ENCODE peak calls at places on chromosomes 6 and 20, in eight cellular contexts. L is neural crest cell, S is stomach, U is astrocyte of the spinal cord, G is foreskin fibroblast, Z is lower lobe of right lung, B is H9, I is GM12865. R is an unnamed sample.
A peak's percentile ranks its signal among the peaks of the same experiment; 100 is the strongest.

GRCh38 chr6:107756661-107757060 is 67.5 kb downstream of the SCML4 start:
- DNase-seq in U (no peak), Z (no peak), G (no peak), S (no peak), I (no peak), L (no peak), B (no peak), R (no peak)

GRCh38 chr6:33195304-33196022 is 3.2 kb upstream of the COL11A2 start:
- DNase-seq in Z (no peak), L (no peak), U (no peak), G (no peak), B (no peak), I (no peak), S (no peak), R (no peak)

GRCh38 chr6:112096901-112097300 is 9.5 kb downstream of the FAM229B start:
- DNase-seq in L (no peak), B (no peak), S (no peak), G (no peak), Z (no peak), I (no peak), U (no peak), R (no peak)

GRCh38 chr6:149414009-149414408 is 13.9 kb downstream of the SUMO4 start:
- DNase-seq in S (no peak), L (no peak), I (no peak), B (no peak), G (no peak), U (no peak), Z (no peak), R (no peak)

GRCh38 chr6:109024784-109025183 is 69.9 kb downstream of the SESN1 start:
- DNase-seq in Z (no peak), S (no peak), L (peak; percentile 2), B (peak; percentile 49), G (no peak), U (no peak), I (no peak), R (no peak)

GRCh38 chr6:41159415-41160082 is 3.4 kb downstream of the TREM2 start:
- DNase-seq in B (no peak), Z (no peak), U (no peak), I (no peak), G (no peak), L (no peak), S (no peak), R (peak; percentile 66)

GRCh38 chr6:81937296-81937937 is 184.9 kb upstream of the TENT5A start:
- DNase-seq in B (no peak), Z (no peak), L (no peak), S (no peak), I (no peak), U (peak; percentile 61), G (peak; percentile 72), R (no peak)

GRCh38 chr6:63510353-63510686 is 62.0 kb upstream of the LOC128125822 start:
- DNase-seq in G (no peak), Z (no peak), L (no peak), I (no peak), U (no peak), S (no peak), B (no peak), R (no peak)

GRCh38 chr6:65229768-65230167 is 477.3 kb downstream of the EYS start:
- DNase-seq in G (no peak), L (no peak), I (no peak), U (peak; percentile 30), Z (no peak), B (no peak), S (no peak), R (no peak)

GRCh38 chr20:12947691-12948090 is 61.1 kb upstream of the SPTLC3 start:
- DNase-seq in B (no peak), G (no peak), I (no peak), L (no peak), S (no peak), U (no peak), Z (no peak), R (no peak)

GRCh38 chr6:14294270-14294951 is 176.8 kb downstream of the CD83 start:
- DNase-seq in G (no peak), Z (peak; percentile 76), L (no peak), U (no peak), B (no peak), I (no peak), S (no peak), R (no peak)
- TF ChIP-seq CTCF in G (no peak), Z (no peak), L (no peak), U (no peak), B (no peak), I (no peak), S (no peak), R (no peak)

DNA sequence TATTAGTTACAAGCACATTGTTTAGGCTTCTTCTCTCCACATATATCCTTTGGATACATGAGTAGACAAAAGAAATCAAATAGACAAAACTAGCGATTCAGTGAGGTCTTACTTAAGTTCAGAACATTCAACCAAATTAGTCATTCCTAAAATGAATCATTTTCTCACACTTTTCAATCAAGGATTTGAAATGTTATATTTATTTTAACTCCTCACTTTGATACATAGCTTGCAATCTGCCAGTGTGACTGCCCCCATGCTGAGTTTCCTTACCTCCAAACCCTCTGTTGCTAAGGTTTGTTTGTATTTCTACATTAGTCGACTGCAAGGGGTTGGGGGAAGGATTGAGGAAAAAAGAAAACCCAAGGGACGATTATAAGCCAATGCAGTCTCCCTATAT is 3.5 kb upstream of the MOXD1 start:
- DNase-seq in I (no peak), U (peak; percentile 46), S (no peak), B (no peak), L (no peak), Z (no peak), G (no peak), R (no peak)
- TF ChIP-seq CTCF in I (no peak), U (no peak), S (no peak), B (no peak), L (no peak), Z (no peak), G (no peak), R (no peak)

DNA sequence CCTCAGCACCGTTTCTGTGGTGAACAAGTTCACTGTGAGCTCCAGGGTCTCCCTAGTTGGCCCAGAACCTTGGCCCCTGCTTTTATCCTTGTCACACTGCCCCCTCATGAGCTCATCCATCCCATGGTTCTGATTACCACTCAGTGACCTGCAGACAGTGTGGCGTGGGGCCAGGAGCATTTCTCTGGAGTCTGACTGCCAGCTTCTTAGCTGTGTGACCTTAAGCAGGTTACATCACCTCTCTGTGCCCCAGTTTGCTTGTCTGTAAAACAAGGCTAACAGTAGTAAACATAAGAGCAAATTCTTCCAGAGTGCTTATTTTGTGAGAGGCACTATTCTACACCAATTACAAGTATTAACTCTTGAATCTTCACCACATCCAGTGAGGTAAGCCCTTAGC is 14.8 kb upstream of the MDGA1 start:
- DNase-seq in I (no peak), L (no peak), S (no peak), U (no peak), B (no peak), G (no peak), Z (no peak), R (no peak)
- TF ChIP-seq CTCF in I (no peak), L (no peak), S (no peak), U (no peak), B (no peak), G (no peak), Z (no peak), R (no peak)

GRCh38 chr6:43915213-43915869 is 145.3 kb downstream of the VEGFA start:
- DNase-seq in I (no peak), S (no peak), L (no peak), B (no peak), Z (peak; percentile 9), U (no peak), G (no peak), R (no peak)
- TF ChIP-seq CTCF in I (no peak), S (no peak), L (no peak), B (no peak), Z (no peak), U (no peak), G (no peak), R (no peak)

GRCh38 chr20:43389839-43390626 is 67.7 kb upstream of the SRSF6 start:
- DNase-seq in S (no peak), L (peak; percentile 36), I (no peak), Z (no peak), G (no peak), U (no peak), B (peak; percentile 67), R (no peak)
- TF ChIP-seq CTCF in S (no peak), L (peak; percentile 60), I (peak; percentile 10), Z (peak; percentile 53), G (peak; percentile 50), U (no peak), B (peak; percentile 97), R (peak; percentile 23)

GRCh38 chr20:3563548-3564177 is 92.8 kb downstream of the ATRN start:
- DNase-seq in G (peak; percentile 26), Z (no peak), L (no peak), I (peak; percentile 47), U (peak; percentile 54), S (no peak), B (no peak), R (no peak)
- TF ChIP-seq CTCF in G (peak; percentile 68), Z (peak; percentile 67), L (peak; percentile 84), I (peak; percentile 57), U (peak; percentile 71), S (peak; percentile 61), B (peak; percentile 85), R (peak; percentile 78)

DNA sequence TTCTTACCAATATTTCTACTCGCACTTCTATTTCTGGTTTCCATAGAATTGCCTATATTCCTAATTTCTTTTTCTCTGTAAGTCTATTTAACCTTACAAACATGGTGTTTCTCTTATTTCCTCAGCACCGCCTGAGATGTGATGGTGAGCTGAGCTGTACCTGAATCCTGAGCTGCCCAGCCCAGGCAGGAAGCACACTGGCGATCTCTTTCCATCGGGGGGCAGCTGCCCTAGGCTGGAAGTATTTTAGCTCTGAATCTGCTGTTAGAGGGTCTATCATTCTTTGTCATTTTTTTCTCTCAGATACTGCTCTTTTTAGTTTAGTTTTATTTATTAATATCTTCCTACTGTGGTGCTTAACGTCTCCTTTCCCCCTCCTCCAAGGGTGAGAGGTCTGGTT is 173.4 kb upstream of the SLC35B3 start:
- DNase-seq in S (no peak), I (no peak), U (no peak), Z (no peak), L (no peak), G (no peak), B (peak; percentile 31), R (no peak)
- TF ChIP-seq CTCF in S (no peak), I (no peak), U (no peak), Z (no peak), L (no peak), G (no peak), B (peak; percentile 48), R (no peak)

GRCh38 chr20:62516345-62516744 is 40.5 kb upstream of the GATA5 start:
- DNase-seq in Z (no peak), G (no peak), L (no peak), S (peak; percentile 55), B (peak; percentile 71), U (no peak), I (no peak), R (no peak)
- TF ChIP-seq CTCF in Z (no peak), G (no peak), L (peak; percentile 48), S (peak; percentile 29), B (peak; percentile 61), U (no peak), I (no peak), R (no peak)

R was measured in osteocyte.